ENCODE peak calls at places on chromosomes 16 and 17, in four cellular contexts. H is fibroblast of lung, J is GM12878, M is SK-N-SH. G is an unnamed sample.

GRCh38 chr17:60039509-60040442 is 38.9 kb downstream of the HEATR6 start:
- DNase-seq in H (no peak), J (no peak), M (peak; percentile 31), G (no peak)

GRCh38 chr16:51050379-51050710 is 100.7 kb downstream of the SALL1 start:
- DNase-seq in H (no peak), J (no peak), M (no peak), G (no peak)

GRCh38 chr17:55442953-55443683 is 21.5 kb upstream of the MMD start:
- DNase-seq in H (peak; percentile 87), J (no peak), M (no peak), G (no peak)

GRCh38 chr16:85149776-85150175 is 37.5 kb upstream of the CIBAR2 start:
- DNase-seq in H (no peak), J (no peak), M (no peak), G (no peak)

GRCh38 chr17:1365445-1366039 is 34.5 kb downstream of the YWHAE start:
- DNase-seq in H (peak; percentile 87), J (peak; percentile 46), M (peak; percentile 75), G (peak; percentile 59)

GRCh38 chr17:42248351-42249179 is 27.6 kb downstream of the STAT5B start:
- DNase-seq in H (peak; percentile 97), J (peak; percentile 68), M (peak; percentile 69), G (peak; percentile 92)

GRCh38 chr17:81553616-81554181 is 1.5 kb upstream of the FAAP100 start:
- DNase-seq in H (peak; percentile 94), J (peak; percentile 9), M (peak; percentile 83), G (peak; percentile 97)

GRCh38 chr17:82892869-82893565 is 53.2 kb upstream of the ZNF750 start:
- DNase-seq in H (peak; percentile 45), J (no peak), M (no peak), G (no peak)

GRCh38 chr17:80649672-80650338 is 105.2 kb downstream of the RPTOR start:
- DNase-seq in H (peak; percentile 70), J (no peak), M (peak; percentile 79), G (peak; percentile 83)

GRCh38 chr16:69108069-69108904 is 2.8 kb downstream of the HAS3 start:
- DNase-seq in H (no peak), J (no peak), M (peak; percentile 45), G (no peak)

GRCh38 chr17:5331506-5331905 is 49.4 kb downstream of the RABEP1 start:
- DNase-seq in H (peak; percentile 12), J (no peak), M (no peak), G (peak; percentile 49)

GRCh38 chr17:75267403-75268232 is 3.4 kb downstream of the MIF4GD start:
- DNase-seq in H (no peak), J (no peak), M (peak; percentile 21), G (no peak)

GRCh38 chr17:74603032-74603635 is 11.1 kb upstream of the CD300LD start:
- DNase-seq in H (no peak), J (no peak), M (no peak), G (no peak)

GRCh38 chr17:39738568-39738901 is 797 bp downstream of the GRB7 start:
- DNase-seq in H (no peak), J (no peak), M (no peak), G (no peak)

GRCh38 chr17:77867308-77867781 is 91.2 kb upstream of the TNRC6C start:
- DNase-seq in H (no peak), J (no peak), M (no peak), G (no peak)

GRCh38 chr16:57788252-57788841 is 13.9 kb downstream of the KIFC3 start:
- DNase-seq in H (peak; percentile 57), J (no peak), M (no peak), G (no peak)

DNA sequence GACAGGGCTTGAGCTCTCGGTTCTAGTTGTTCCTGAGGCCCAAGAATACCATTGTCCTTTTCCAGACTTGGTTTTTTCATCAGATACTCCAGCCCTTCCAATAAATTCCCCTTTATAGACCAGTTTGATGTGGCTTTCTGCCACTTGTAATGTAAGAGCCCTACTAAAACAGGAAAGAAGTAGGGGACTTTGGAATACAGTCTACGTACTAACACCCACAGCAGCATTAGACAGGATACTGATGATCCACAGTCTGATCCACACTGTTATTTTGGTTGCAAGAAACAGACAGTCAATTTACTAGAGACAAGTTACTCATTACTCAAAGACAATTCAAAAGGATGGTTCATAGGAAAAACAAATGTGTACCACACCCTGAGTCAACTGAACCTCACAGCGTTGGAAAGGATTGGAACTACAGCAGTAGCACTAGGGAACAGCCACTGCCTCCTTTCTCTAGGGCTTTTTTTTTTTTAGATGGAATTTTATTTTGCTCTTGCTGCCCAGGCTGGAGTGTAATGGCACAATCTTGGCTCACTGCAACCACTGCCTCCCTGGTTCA is 45.9 kb upstream of the MED13 start:
- DNase-seq in H (no peak), J (no peak), M (no peak), G (no peak)
- H3K9ac ChIP-seq in H (no peak overlapping the region), J (no peak overlapping the region), M (no peak overlapping the region), G (no peak overlapping the region)

GRCh38 chr16:82627811-82628339 is 1.1 kb downstream of the CDH13 start:
- DNase-seq in H (no peak), J (no peak), M (no peak), G (no peak)
- H3K27me3 ChIP-seq in H (no peaks in the 10 kb centered on the region), J (peaks cover 11% of the 10 kb centered on the region), M (peaks cover 6% of the 10 kb centered on the region), G (peaks cover 4% of the 10 kb centered on the region)

GRCh38 chr17:61997649-61998048 is 67.4 kb downstream of the MED13 start:
- DNase-seq in H (peak; percentile 72), J (no peak), M (no peak), G (peak; percentile 62)
- H3K9ac ChIP-seq in H (no peak overlapping the region), J (no peak overlapping the region), M (no peak overlapping the region), G (peak overlapping the region; percentile 1)

GRCh38 chr17:79434215-79434614 is 176.6 kb downstream of the RBFOX3 start:
- DNase-seq in H (no peak), J (no peak), M (no peak), G (no peak)
- H3K27me3 ChIP-seq in H (no peaks in the 10 kb centered on the region), J (no peaks in the 10 kb centered on the region), M (no peaks in the 10 kb centered on the region), G (no peaks in the 10 kb centered on the region)